ENCODE peak calls at places on chromosome 6, in nine cellular contexts. One of them, this sample, is unnamed.
A peak's percentile ranks its signal among the peaks of the same experiment; 100 is the strongest.

GRCh38 chr6:106444777-106445507 is 84.4 kb downstream of the CRYBG1 start:
- DNase-seq in CD8-positive, alpha-beta T cell: no peak
- DNase-seq in heart right ventricle: no peak
- DNase-seq in ovary: no peak
- DNase-seq in tibial artery: no peak
- DNase-seq in MM.1S: peak; percentile 74
- DNase-seq in Panc1: peak; percentile 57
- DNase-seq in endothelial cell of umbilical vein: peak; percentile 52
- DNase-seq in tibial nerve: peak; percentile 39
- DNase-seq in this sample: no peak

GRCh38 chr6:53048431-53049195 is 16.6 kb upstream of the FBXO9 start:
- DNase-seq in CD8-positive, alpha-beta T cell: no peak
- DNase-seq in tibial artery: no peak
- DNase-seq in endothelial cell of umbilical vein: peak; percentile 61
- DNase-seq in heart right ventricle: no peak
- DNase-seq in ovary: no peak
- DNase-seq in MM.1S: peak; percentile 84
- DNase-seq in Panc1: no peak
- DNase-seq in tibial nerve: no peak
- DNase-seq in this sample: no peak

GRCh38 chr6:169852504-169853195 is 101.2 kb downstream of the ERMARD start:
- DNase-seq in tibial nerve: no peak
- DNase-seq in CD8-positive, alpha-beta T cell: no peak
- DNase-seq in endothelial cell of umbilical vein: no peak
- DNase-seq in tibial artery: peak; percentile 12
- DNase-seq in MM.1S: no peak
- DNase-seq in ovary: no peak
- DNase-seq in heart right ventricle: no peak
- DNase-seq in Panc1: no peak
- DNase-seq in this sample: no peak

GRCh38 chr6:75436869-75437268 is 56.7 kb downstream of the FILIP1 start:
- DNase-seq in heart right ventricle: peak; percentile 66
- DNase-seq in CD8-positive, alpha-beta T cell: no peak
- DNase-seq in ovary: peak; percentile 41
- DNase-seq in MM.1S: no peak
- DNase-seq in tibial artery: peak; percentile 60
- DNase-seq in Panc1: no peak
- DNase-seq in endothelial cell of umbilical vein: no peak
- DNase-seq in tibial nerve: peak; percentile 23
- DNase-seq in this sample: peak; percentile 72

GRCh38 chr6:85920782-85921181 is 278.1 kb upstream of the SYNCRIP start:
- DNase-seq in tibial nerve: no peak
- DNase-seq in Panc1: no peak
- DNase-seq in MM.1S: no peak
- DNase-seq in endothelial cell of umbilical vein: no peak
- DNase-seq in ovary: no peak
- DNase-seq in tibial artery: no peak
- DNase-seq in CD8-positive, alpha-beta T cell: no peak
- DNase-seq in heart right ventricle: peak; percentile 25
- DNase-seq in this sample: no peak

GRCh38 chr6:169188051-169188863 is 65.4 kb downstream of the THBS2 start:
- DNase-seq in heart right ventricle: no peak
- DNase-seq in endothelial cell of umbilical vein: no peak
- DNase-seq in MM.1S: no peak
- DNase-seq in tibial nerve: no peak
- DNase-seq in CD8-positive, alpha-beta T cell: no peak
- DNase-seq in tibial artery: no peak
- DNase-seq in ovary: no peak
- DNase-seq in Panc1: no peak
- DNase-seq in this sample: no peak

GRCh38 chr6:29834564-29835436 is 7.2 kb downstream of the HLA-G start:
- DNase-seq in tibial artery: no peak
- DNase-seq in heart right ventricle: peak; percentile 40
- DNase-seq in MM.1S: no peak
- DNase-seq in Panc1: no peak
- DNase-seq in endothelial cell of umbilical vein: peak; percentile 8
- DNase-seq in ovary: no peak
- DNase-seq in CD8-positive, alpha-beta T cell: peak; percentile 41
- DNase-seq in tibial nerve: peak; percentile 38
- DNase-seq in this sample: no peak

GRCh38 chr6:74745670-74746069 is 460.2 kb downstream of the COL12A1 start:
- DNase-seq in tibial artery: no peak
- DNase-seq in MM.1S: no peak
- DNase-seq in ovary: no peak
- DNase-seq in heart right ventricle: no peak
- DNase-seq in endothelial cell of umbilical vein: no peak
- DNase-seq in tibial nerve: no peak
- DNase-seq in Panc1: no peak
- DNase-seq in CD8-positive, alpha-beta T cell: no peak
- DNase-seq in this sample: no peak

GRCh38 chr6:7108196-7108963 is 619 bp downstream of the RREB1 start:
- DNase-seq in ovary: peak; percentile 67
- DNase-seq in Panc1: no peak
- DNase-seq in tibial artery: peak; percentile 49
- DNase-seq in heart right ventricle: peak; percentile 76
- DNase-seq in endothelial cell of umbilical vein: peak; percentile 61
- DNase-seq in MM.1S: peak; percentile 19
- DNase-seq in CD8-positive, alpha-beta T cell: peak; percentile 26
- DNase-seq in tibial nerve: peak; percentile 40
- DNase-seq in this sample: peak; percentile 60

GRCh38 chr6:169766232-169766631 is 14.8 kb downstream of the ERMARD start:
- DNase-seq in CD8-positive, alpha-beta T cell: no peak
- DNase-seq in MM.1S: no peak
- DNase-seq in tibial artery: no peak
- DNase-seq in tibial nerve: no peak
- DNase-seq in heart right ventricle: no peak
- DNase-seq in endothelial cell of umbilical vein: no peak
- DNase-seq in ovary: no peak
- DNase-seq in Panc1: no peak
- DNase-seq in this sample: no peak

GRCh38 chr6:157304840-157305675 is 18.3 kb downstream of the TMEM242 start:
- DNase-seq in tibial artery: peak; percentile 49
- DNase-seq in tibial nerve: peak; percentile 20
- DNase-seq in Panc1: no peak
- DNase-seq in heart right ventricle: no peak
- DNase-seq in endothelial cell of umbilical vein: peak; percentile 85
- DNase-seq in MM.1S: no peak
- DNase-seq in ovary: no peak
- DNase-seq in CD8-positive, alpha-beta T cell: no peak
- DNase-seq in this sample: no peak

GRCh38 chr6:81762132-81762531 is 9.7 kb upstream of the TENT5A start:
- DNase-seq in CD8-positive, alpha-beta T cell: no peak
- DNase-seq in endothelial cell of umbilical vein: no peak
- DNase-seq in MM.1S: no peak
- DNase-seq in Panc1: no peak
- DNase-seq in heart right ventricle: no peak
- DNase-seq in tibial artery: no peak
- DNase-seq in tibial nerve: no peak
- DNase-seq in ovary: no peak
- DNase-seq in this sample: no peak

GRCh38 chr6:37960139-37960935 is 140.8 kb downstream of the ZFAND3 start:
- DNase-seq in MM.1S: no peak
- DNase-seq in ovary: no peak
- DNase-seq in Panc1: no peak
- DNase-seq in heart right ventricle: no peak
- DNase-seq in CD8-positive, alpha-beta T cell: no peak
- DNase-seq in tibial nerve: no peak
- DNase-seq in endothelial cell of umbilical vein: no peak
- DNase-seq in tibial artery: no peak
- DNase-seq in this sample: no peak

GRCh38 chr6:101396552-101397173 is 3.2 kb downstream of the GRIK2 start:
- DNase-seq in heart right ventricle: peak; percentile 47
- DNase-seq in tibial nerve: peak; percentile 48
- DNase-seq in tibial artery: no peak
- DNase-seq in MM.1S: peak; percentile 77
- DNase-seq in ovary: peak; percentile 49
- DNase-seq in endothelial cell of umbilical vein: peak; percentile 46
- DNase-seq in CD8-positive, alpha-beta T cell: no peak
- DNase-seq in Panc1: no peak
- DNase-seq in this sample: no peak

GRCh38 chr6:100084301-100085161 is 90.5 kb upstream of the MCHR2 start:
- DNase-seq in MM.1S: no peak
- DNase-seq in CD8-positive, alpha-beta T cell: no peak
- DNase-seq in Panc1: no peak
- DNase-seq in tibial nerve: no peak
- DNase-seq in tibial artery: no peak
- DNase-seq in endothelial cell of umbilical vein: no peak
- DNase-seq in ovary: no peak
- DNase-seq in heart right ventricle: no peak
- DNase-seq in this sample: no peak

GRCh38 chr6:111566222-111566717 is 39.4 kb downstream of the TRAF3IP2 start:
- DNase-seq in tibial artery: no peak
- DNase-seq in heart right ventricle: no peak
- DNase-seq in endothelial cell of umbilical vein: peak; percentile 43
- DNase-seq in CD8-positive, alpha-beta T cell: no peak
- DNase-seq in MM.1S: no peak
- DNase-seq in tibial nerve: no peak
- DNase-seq in ovary: no peak
- DNase-seq in Panc1: no peak
- DNase-seq in this sample: no peak

GRCh38 chr6:18395851-18396187 is 8.7 kb downstream of the RNF144B start:
- DNase-seq in MM.1S: no peak
- DNase-seq in endothelial cell of umbilical vein: peak; percentile 37
- DNase-seq in ovary: no peak
- DNase-seq in Panc1: no peak
- DNase-seq in tibial artery: no peak
- DNase-seq in heart right ventricle: no peak
- DNase-seq in tibial nerve: no peak
- DNase-seq in CD8-positive, alpha-beta T cell: no peak
- DNase-seq in this sample: no peak

GRCh38 chr6:64224819-64225218 is 589.2 kb downstream of the PHF3 start:
- DNase-seq in ovary: no peak
- DNase-seq in CD8-positive, alpha-beta T cell: no peak
- DNase-seq in endothelial cell of umbilical vein: no peak
- DNase-seq in tibial artery: no peak
- DNase-seq in Panc1: no peak
- DNase-seq in tibial nerve: peak; percentile 15
- DNase-seq in MM.1S: no peak
- DNase-seq in heart right ventricle: peak; percentile 18
- DNase-seq in this sample: no peak

GRCh38 chr6:168050861-168051586 is 28.0 kb downstream of the FRMD1 start:
- DNase-seq in heart right ventricle: no peak
- DNase-seq in ovary: no peak
- DNase-seq in MM.1S: no peak
- DNase-seq in CD8-positive, alpha-beta T cell: no peak
- DNase-seq in endothelial cell of umbilical vein: no peak
- DNase-seq in tibial artery: no peak
- DNase-seq in Panc1: no peak
- DNase-seq in tibial nerve: no peak
- DNase-seq in this sample: no peak
- TF ChIP-seq CTCF in heart right ventricle: peak; percentile 38
- TF ChIP-seq CTCF in ovary: no peak
- TF ChIP-seq CTCF in MM.1S: no peak
- TF ChIP-seq CTCF in CD8-positive, alpha-beta T cell: no peak
- TF ChIP-seq CTCF in endothelial cell of umbilical vein: peak; percentile 21
- TF ChIP-seq CTCF in tibial artery: no peak
- TF ChIP-seq CTCF in Panc1: no peak
- TF ChIP-seq CTCF in tibial nerve: no peak
- TF ChIP-seq CTCF in this sample: no peak

GRCh38 chr6:34093206-34093605 is 52.7 kb downstream of the GRM4 start:
- DNase-seq in MM.1S: no peak
- DNase-seq in Panc1: no peak
- DNase-seq in tibial nerve: no peak
- DNase-seq in CD8-positive, alpha-beta T cell: no peak
- DNase-seq in tibial artery: no peak
- DNase-seq in endothelial cell of umbilical vein: no peak
- DNase-seq in heart right ventricle: no peak
- DNase-seq in ovary: no peak
- DNase-seq in this sample: no peak
- H3K4me1 ChIP-seq in MM.1S: peaks cover 7% of the 10 kb centered on the region
- H3K4me1 ChIP-seq in Panc1: no peaks in the 10 kb centered on the region
- H3K4me1 ChIP-seq in tibial nerve: no peaks in the 10 kb centered on the region
- H3K4me1 ChIP-seq in CD8-positive, alpha-beta T cell: no peaks in the 10 kb centered on the region
- H3K4me1 ChIP-seq in tibial artery: no peaks in the 10 kb centered on the region
- H3K4me1 ChIP-seq in endothelial cell of umbilical vein: no peaks in the 10 kb centered on the region
- H3K4me1 ChIP-seq in heart right ventricle: no peaks in the 10 kb centered on the region
- H3K4me1 ChIP-seq in ovary: no peaks in the 10 kb centered on the region
- H3K4me1 ChIP-seq in this sample: no peaks in the 10 kb centered on the region

DNA sequence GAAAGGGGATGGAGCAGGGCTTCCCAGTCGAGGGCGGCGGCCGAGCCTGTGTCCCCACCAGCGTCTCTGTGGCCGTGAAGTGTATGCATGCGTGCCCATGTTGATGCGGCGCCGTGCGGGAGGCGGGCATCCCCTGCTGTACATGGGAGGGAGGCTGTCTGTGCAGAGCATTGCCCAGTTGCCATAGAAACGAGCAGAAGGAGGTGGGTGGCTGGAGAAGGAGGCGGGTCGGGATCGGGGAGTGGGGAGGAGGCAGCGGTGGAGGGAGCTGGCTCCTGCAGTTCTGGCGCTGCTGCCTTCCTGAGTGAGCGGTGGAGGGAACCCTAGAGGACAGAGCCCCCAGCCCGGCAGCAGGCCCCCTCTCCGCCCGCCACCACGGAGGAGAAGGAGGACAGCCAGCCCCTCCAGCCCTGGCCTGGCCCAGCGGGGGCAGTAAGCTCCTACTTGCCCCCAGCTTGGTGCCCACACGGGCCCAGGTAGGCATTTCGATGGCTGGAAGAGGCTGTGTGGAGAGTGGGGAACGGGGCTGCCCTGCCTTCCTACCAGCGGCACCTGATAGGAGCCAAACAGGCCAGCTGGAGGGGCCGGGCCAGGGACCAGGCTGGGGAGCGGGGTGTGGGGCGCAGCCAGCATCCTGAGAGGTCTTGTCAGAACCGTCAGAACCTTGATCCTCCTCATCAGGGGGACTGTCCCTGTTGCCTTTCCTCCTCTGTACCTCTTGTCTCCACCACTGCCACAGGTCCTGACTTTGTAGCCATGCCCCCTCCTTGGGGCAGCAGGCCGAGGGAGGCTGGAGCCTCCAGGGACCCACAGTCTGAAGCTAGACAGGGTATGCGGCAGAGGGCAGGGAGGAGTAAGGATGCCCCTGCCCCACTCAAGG is 41.3 kb downstream of the SPDEF start:
- DNase-seq in tibial nerve: peak; percentile 22
- DNase-seq in CD8-positive, alpha-beta T cell: no peak
- DNase-seq in MM.1S: no peak
- DNase-seq in ovary: peak; percentile 80
- DNase-seq in Panc1: no peak
- DNase-seq in tibial artery: no peak
- DNase-seq in endothelial cell of umbilical vein: no peak
- DNase-seq in heart right ventricle: no peak
- DNase-seq in this sample: peak; percentile 31
- TF ChIP-seq CTCF in tibial nerve: no peak
- TF ChIP-seq CTCF in CD8-positive, alpha-beta T cell: no peak
- TF ChIP-seq CTCF in MM.1S: no peak
- TF ChIP-seq CTCF in ovary: no peak
- TF ChIP-seq CTCF in Panc1: no peak
- TF ChIP-seq CTCF in tibial artery: no peak
- TF ChIP-seq CTCF in endothelial cell of umbilical vein: no peak
- TF ChIP-seq CTCF in heart right ventricle: peak; percentile 24
- TF ChIP-seq CTCF in this sample: no peak

DNA sequence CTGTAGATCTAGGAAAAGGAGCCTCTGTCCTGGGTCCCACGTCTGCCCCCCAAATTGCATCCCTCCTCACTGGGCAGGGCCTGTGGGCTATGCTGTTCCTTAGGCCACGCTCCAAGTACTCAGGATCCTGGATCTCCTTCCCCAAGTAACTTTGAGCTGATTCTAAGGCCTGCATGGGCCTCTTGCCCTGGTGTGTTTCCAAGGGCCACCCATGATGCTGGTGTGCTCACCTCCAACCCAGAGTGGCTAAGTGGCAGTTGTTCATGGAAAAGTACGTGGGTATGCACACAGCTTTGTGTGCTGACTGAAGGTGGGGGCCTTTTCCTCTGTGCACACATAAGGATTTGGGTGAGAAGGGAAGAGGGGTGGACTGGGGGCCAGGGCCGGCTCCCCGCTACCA is 5.3 kb downstream of the GMPR start:
- DNase-seq in endothelial cell of umbilical vein: no peak
- DNase-seq in tibial nerve: no peak
- DNase-seq in MM.1S: no peak
- DNase-seq in ovary: no peak
- DNase-seq in heart right ventricle: no peak
- DNase-seq in CD8-positive, alpha-beta T cell: no peak
- DNase-seq in Panc1: no peak
- DNase-seq in tibial artery: no peak
- DNase-seq in this sample: no peak
- H3K4me1 ChIP-seq in endothelial cell of umbilical vein: peaks cover 14% of the 10 kb centered on the region
- H3K4me1 ChIP-seq in tibial nerve: no peaks in the 10 kb centered on the region
- H3K4me1 ChIP-seq in MM.1S: no peaks in the 10 kb centered on the region
- H3K4me1 ChIP-seq in ovary: peaks cover 37% of the 10 kb centered on the region
- H3K4me1 ChIP-seq in heart right ventricle: peaks cover 24% of the 10 kb centered on the region
- H3K4me1 ChIP-seq in CD8-positive, alpha-beta T cell: peaks cover 8% of the 10 kb centered on the region
- H3K4me1 ChIP-seq in Panc1: no peaks in the 10 kb centered on the region
- H3K4me1 ChIP-seq in tibial artery: peaks cover 58% of the 10 kb centered on the region
- H3K4me1 ChIP-seq in this sample: peaks cover 4% of the 10 kb centered on the region

This sample was measured in uterus.